ENCODE peak calls at places on chromosomes 12 and 14, in six cellular contexts. D is right atrium auricular region, Q is mammary epithelial cell, B is upper lobe of left lung, O is neural progenitor cell, F is mucosa of descending colon. T is an unnamed sample.

GRCh38 chr12:132317233-132317938 is 12.0 kb downstream of the GALNT9 start:
- DNase-seq in O (no peak), B (peak; percentile 43), F (no peak), Q (no peak), D (no peak), T (no peak)

GRCh38 chr12:113359939-113360748 is 1.8 kb downstream of the PLBD2 start:
- DNase-seq in Q (no peak), D (peak; percentile 62), B (no peak), O (no peak), F (no peak), T (no peak)

GRCh38 chr14:37330910-37331309 is 133.2 kb downstream of the MIPOL1 start:
- DNase-seq in B (no peak), O (no peak), Q (no peak), D (no peak), F (no peak), T (no peak)

GRCh38 chr14:98633380-98633779 is 638.6 kb downstream of the BCL11B start:
- DNase-seq in O (peak; percentile 42), D (no peak), B (no peak), Q (peak; percentile 45), F (no peak), T (no peak)

GRCh38 chr12:120421701-120422100 is 16.2 kb upstream of the COX6A1 start:
- DNase-seq in F (no peak), B (no peak), O (peak; percentile 57), Q (no peak), D (no peak), T (no peak)

GRCh38 chr12:6639151-6639773 is 3.5 kb upstream of the LPAR5 start:
- DNase-seq in B (no peak), D (no peak), Q (no peak), O (no peak), F (peak; percentile 29), T (no peak)

GRCh38 chr12:59874781-59875180 is 279.0 kb downstream of the SLC16A7 start:
- DNase-seq in D (no peak), Q (no peak), F (no peak), O (no peak), B (no peak), T (no peak)

GRCh38 chr14:58667900-58668299 is 30.1 kb downstream of the DACT1 start:
- DNase-seq in D (no peak), O (no peak), F (no peak), B (no peak), Q (no peak), T (no peak)

GRCh38 chr12:90959538-90960139 is 4.7 kb upstream of the CCER1 start:
- DNase-seq in Q (peak; percentile 20), F (no peak), D (no peak), O (peak; percentile 67), B (no peak), T (no peak)

GRCh38 chr12:752673-753400 is 458 bp downstream of the WNK1 start:
- DNase-seq in Q (peak; percentile 53), F (peak; percentile 81), D (peak; percentile 60), B (peak; percentile 93), O (peak; percentile 89), T (peak; percentile 17)
- H3K4me1 ChIP-seq in Q (peaks cover 14% of the 10 kb centered on the region), F (peaks cover 16% of the 10 kb centered on the region), D (peaks cover 18% of the 10 kb centered on the region), B (peaks cover 27% of the 10 kb centered on the region), O (peaks cover 40% of the 10 kb centered on the region), T (peaks cover 22% of the 10 kb centered on the region)

GRCh38 chr14:77613207-77613606 is 3.2 kb downstream of the SPTLC2 start:
- DNase-seq in Q (peak; percentile 81), O (no peak), D (no peak), B (no peak), F (no peak), T (no peak)

GRCh38 chr14:77615231-77616132 is 955 bp downstream of the SPTLC2 start:
- DNase-seq in O (peak; percentile 28), Q (peak; percentile 64), D (no peak), B (no peak), F (peak; percentile 33), T (no peak)

GRCh38 chr14:77610553-77610952 is 5.9 kb downstream of the SPTLC2 start:
- DNase-seq in O (no peak), B (no peak), D (no peak), F (no peak), Q (no peak), T (no peak)

GRCh38 chr14:77609902-77610301 is 6.5 kb downstream of the SPTLC2 start:
- DNase-seq in D (no peak), O (no peak), Q (no peak), B (no peak), F (no peak), T (no peak)

GRCh38 chr14:77612011-77612620 is 4.3 kb downstream of the SPTLC2 start:
- DNase-seq in F (no peak), Q (no peak), D (no peak), B (no peak), O (no peak), T (no peak)
- H3K4me1 ChIP-seq in F (peaks cover 22% of the 10 kb centered on the region), Q (peaks cover 25% of the 10 kb centered on the region), D (peaks cover 12% of the 10 kb centered on the region), B (peaks cover 33% of the 10 kb centered on the region), O (peaks cover 15% of the 10 kb centered on the region), T (peaks cover 18% of the 10 kb centered on the region)

DNA sequence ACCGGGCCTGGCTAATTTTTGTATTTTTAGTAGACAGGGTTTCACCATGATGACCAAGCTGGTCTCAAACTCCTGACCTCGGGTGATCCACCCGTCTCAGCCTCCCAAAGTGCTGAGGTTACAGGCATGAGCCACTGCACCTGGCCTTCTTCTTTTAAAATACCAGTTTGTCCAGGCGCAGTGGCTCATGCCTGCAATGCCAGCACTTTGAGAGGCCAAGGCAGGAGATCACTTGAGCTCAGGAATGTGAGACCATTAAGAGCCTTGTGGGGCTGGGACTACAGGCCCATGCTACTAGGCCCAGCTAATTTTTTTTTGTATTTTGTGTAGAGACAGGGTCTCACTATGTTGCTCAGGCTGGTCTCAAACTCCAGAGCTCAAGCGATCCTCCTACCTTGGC is 8.1 kb upstream of the PEBP1 start:
- DNase-seq in O (no peak), B (no peak), D (no peak), F (no peak), Q (no peak), T (no peak)
- H3K4me1 ChIP-seq in O (no peaks in the 10 kb centered on the region), B (no peaks in the 10 kb centered on the region), D (no peaks in the 10 kb centered on the region), F (peaks cover 11% of the 10 kb centered on the region), Q (no peaks in the 10 kb centered on the region), T (no peaks in the 10 kb centered on the region)

GRCh38 chr12:79547735-79548347 is 142.9 kb downstream of the PAWR start:
- DNase-seq in O (peak; percentile 64), Q (no peak), F (no peak), D (no peak), B (no peak), T (no peak)
- H3K4me1 ChIP-seq in O (peaks cover 34% of the 10 kb centered on the region), Q (peaks cover 35% of the 10 kb centered on the region), F (peaks cover 11% of the 10 kb centered on the region), D (peaks cover 24% of the 10 kb centered on the region), B (peaks cover 21% of the 10 kb centered on the region), T (no peaks in the 10 kb centered on the region)

DNA sequence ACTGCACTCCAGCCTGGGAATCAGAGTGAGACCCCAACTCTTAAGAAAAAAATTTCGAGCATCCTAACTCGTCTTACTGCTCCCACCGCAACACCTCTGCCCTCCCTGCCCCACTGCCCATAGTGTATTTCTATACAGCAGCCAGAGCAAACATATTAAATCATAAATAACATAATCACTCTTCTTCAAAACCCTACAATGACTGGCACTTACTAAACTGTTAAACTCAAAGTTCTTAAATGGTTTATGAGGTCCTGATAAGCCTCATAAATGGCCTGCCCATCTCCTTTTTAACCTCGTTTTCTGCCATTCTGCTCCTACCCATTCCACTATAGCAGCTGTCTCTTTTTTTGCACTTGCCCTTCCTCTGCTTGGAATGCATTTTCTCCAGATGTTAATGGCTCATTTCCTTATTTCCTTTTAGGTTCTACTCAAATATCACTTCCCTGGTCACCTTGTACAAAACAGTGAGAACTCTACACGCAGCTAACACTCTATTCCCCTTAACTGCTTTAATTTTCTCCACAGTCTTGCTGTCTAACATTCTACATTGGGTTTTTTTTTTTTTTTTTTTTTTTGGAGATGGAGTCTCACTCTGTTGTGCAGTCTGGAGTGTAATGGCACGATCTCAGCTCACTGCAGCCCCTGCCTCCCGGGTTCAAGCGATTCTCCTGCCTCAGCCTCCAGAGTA is 45.2 kb downstream of the CDK17 start:
- DNase-seq in D (no peak), O (no peak), F (no peak), B (no peak), Q (no peak), T (no peak)
- H3K4me1 ChIP-seq in D (peaks cover 41% of the 10 kb centered on the region), O (no peaks in the 10 kb centered on the region), F (peaks cover 5% of the 10 kb centered on the region), B (peaks cover 27% of the 10 kb centered on the region), Q (peaks cover 8% of the 10 kb centered on the region), T (peaks cover 7% of the 10 kb centered on the region)

T was measured in effector memory CD4-positive, alpha-beta T cell.